ENCODE peak calls at places on chromosomes 1 and 21, in six cellular contexts. V is CD4-positive, alpha-beta T cell; T is HCEC 1CT; G is iris pigment epithelial cell; N is D341Med; O is neural crest cell. K is an unnamed sample.
A peak's percentile ranks its signal among the peaks of the same experiment; 100 is the strongest.

GRCh38 chr21:17613242-17613676 is 558 bp upstream of the BTG3 start:
- DNase-seq in N (no peak), V (no peak), G (no peak), T (peak; percentile 10), O (no peak), K (peak; percentile 5)

GRCh38 chr1:221487781-221488520 is 253.9 kb downstream of the DUSP10 start:
- DNase-seq in T (peak; percentile 90), O (no peak), V (no peak), N (no peak), G (peak; percentile 91), K (no peak)

GRCh38 chr1:6673816-6674398 is 27.7 kb downstream of the DNAJC11 start:
- DNase-seq in T (no peak), O (no peak), V (no peak), N (no peak), G (no peak), K (no peak)

GRCh38 chr1:174352117-174352516 is 95.6 kb upstream of the GPR52 start:
- DNase-seq in V (no peak), T (peak; percentile 39), N (no peak), G (peak; percentile 62), O (no peak), K (no peak)

GRCh38 chr1:208173749-208174148 is 70.4 kb downstream of the PLXNA2 start:
- DNase-seq in T (no peak), N (no peak), V (no peak), O (no peak), G (no peak), K (no peak)

GRCh38 chr21:14078746-14079375 is 131.9 kb downstream of the LIPI start:
- DNase-seq in T (no peak), V (no peak), N (no peak), O (no peak), G (no peak), K (no peak)

GRCh38 chr1:228224198-228225164 is 16.6 kb downstream of the OBSCN start:
- DNase-seq in T (no peak), G (no peak), N (peak; percentile 11), V (no peak), O (no peak), K (no peak)

GRCh38 chr1:52145137-52145536 is 3.2 kb downstream of the ZFYVE9 start:
- DNase-seq in V (no peak), N (no peak), O (no peak), T (no peak), G (no peak), K (no peak)

GRCh38 chr1:6045561-6045960 is at the start of gene KCNAB2:
- DNase-seq in O (no peak), V (no peak), T (no peak), G (no peak), N (no peak), K (no peak)

GRCh38 chr1:244731651-244732050 is 78.7 kb downstream of the DESI2 start:
- DNase-seq in V (no peak), G (no peak), T (no peak), N (no peak), O (no peak), K (no peak)

GRCh38 chr1:24992124-24992760 is 62.2 kb upstream of the RUNX3 start:
- DNase-seq in N (no peak), G (no peak), V (no peak), O (no peak), T (no peak), K (no peak)